ENCODE peak calls at places on chromosomes 16 and 17, in nine cellular contexts. F is non-pigmented ciliary epithelial cell, B is AG08395, N is hypothalamus, E is GM03348, C is NCI-H1436, U is cardiac fibroblast, I is ACHN, H is KG1. K is an unnamed sample.

GRCh38 chr17:50059759-50060273 is 3.9 kb downstream of the ITGA3 start:
- DNase-seq in H (no peak), F (no peak), I (no peak), C (no peak), B (no peak), U (peak), N (no peak), E (peak), K (no peak)

GRCh38 chr16:67814567-67814966 is 7.9 kb downstream of the TSNAXIP1 start:
- DNase-seq in E (no peak), I (no peak), F (no peak), N (no peak), U (no peak), B (no peak), C (no peak), H (no peak), K (no peak)

GRCh38 chr16:15639061-15639568 is 3.8 kb downstream of the MARF1 start:
- DNase-seq in U (no peak), E (no peak), N (no peak), B (no peak), F (no peak), H (no peak), I (no peak), C (no peak), K (no peak)

GRCh38 chr17:73546770-73547345 is 97.4 kb downstream of the SDK2 start:
- DNase-seq in H (peak), U (peak), N (no peak), C (peak), E (peak), I (no peak), B (peak), F (no peak), K (peak)

GRCh38 chr17:61139219-61139618 is 260.4 kb upstream of the TBX2 start:
- DNase-seq in E (peak), I (no peak), N (no peak), B (peak), C (no peak), U (peak), F (peak), H (peak), K (no peak)

GRCh38 chr16:64152010-64152767 is 969.7 kb downstream of the CDH11 start:
- DNase-seq in C (no peak), F (no peak), N (no peak), E (peak), H (no peak), I (no peak), U (no peak), B (peak), K (no peak)

GRCh38 chr16:87918314-87918713 is 18.0 kb downstream of the CA5A start:
- DNase-seq in E (peak), C (no peak), N (no peak), B (peak), F (no peak), H (no peak), U (peak), I (no peak), K (no peak)

GRCh38 chr17:32265192-32265895 is at the start of gene RHBDL3:
- DNase-seq in I (no peak), C (peak), H (no peak), E (peak), U (no peak), N (no peak), F (no peak), B (peak), K (no peak)

GRCh38 chr17:79607941-79608728 is 2.7 kb downstream of the RBFOX3 start:
- DNase-seq in B (peak), E (peak), C (no peak), F (no peak), N (no peak), H (no peak), U (peak), I (peak), K (peak)

GRCh38 chr16:21166561-21166961 is 8.1 kb downstream of the LDAF1 start:
- DNase-seq in U (no peak), C (no peak), B (no peak), E (no peak), H (no peak), F (no peak), I (peak), N (no peak), K (no peak)

K was measured in HCT116.